ENCODE peak calls at places on chromosome 6, in seven cellular contexts. N, Z, L, G, C, R and H are unnamed samples.

GRCh38 chr6:136084403-136084802 is 165.7 kb downstream of the MTFR2 start:
- DNase-seq in C (no peak), L (peak; percentile 33), N (no peak), R (no peak), Z (no peak), G (no peak), H (peak; percentile 22)

GRCh38 chr6:110877154-110877564 is 2.6 kb downstream of the AMD1 start:
- DNase-seq in G (no peak), L (peak; percentile 29), R (peak; percentile 71), N (no peak), C (no peak), Z (no peak), H (no peak)

GRCh38 chr6:131792091-131792496 is 15.7 kb upstream of the ENPP1 start:
- DNase-seq in L (no peak), C (no peak), R (no peak), G (no peak), N (no peak), Z (no peak), H (peak; percentile 39)

GRCh38 chr6:14520029-14520428 is 402.5 kb downstream of the CD83 start:
- DNase-seq in L (no peak), C (no peak), G (no peak), R (no peak), N (no peak), Z (no peak), H (peak; percentile 86)

GRCh38 chr6:157946865-157947532 is 34.7 kb upstream of the SYNJ2 start:
- DNase-seq in Z (no peak), L (peak; percentile 70), N (no peak), G (no peak), C (no peak), R (peak; percentile 93), H (no peak)

GRCh38 chr6:2976571-2977085 is 5.3 kb upstream of the SERPINB6 start:
- DNase-seq in C (no peak), G (no peak), R (no peak), N (peak; percentile 35), Z (no peak), L (peak; percentile 53), H (peak; percentile 75)

GRCh38 chr6:153131037-153131981 is at the start of gene RGS17:
- DNase-seq in L (peak; percentile 81), C (no peak), R (peak; percentile 31), Z (no peak), G (peak; percentile 65), N (no peak), H (peak; percentile 65)

GRCh38 chr6:65059568-65059967 is 647.5 kb downstream of the EYS start:
- DNase-seq in N (no peak), C (no peak), R (no peak), G (no peak), L (no peak), Z (no peak), H (no peak)